ENCODE peak calls at places on chromosomes 13 and 19, in seven cellular contexts. Y is HCT116, W is SK-N-SH, L is K562, X is H1, K is HepG2, R is GM12878. N is an unnamed sample. For H3K36me3, the result is how much of the 10 kb centered on the place peaks cover.

GRCh38 chr13:105732946-105733529 is 802.4 kb downstream of the EFNB2 start:
- DNase-seq in Y (no peak), W (no peak), L (no peak), X (no peak), K (no peak), R (no peak), N (no peak)

GRCh38 chr19:5889288-5889971 is 14.2 kb downstream of the NDUFA11 start:
- DNase-seq in Y (no peak), W (peak), L (no peak), X (no peak), K (no peak), R (no peak), N (no peak)

GRCh38 chr13:35953537-35954206 is 177.5 kb downstream of the DCLK1 start:
- DNase-seq in Y (peak), W (peak), L (peak), X (peak), K (peak), R (no peak), N (peak)

GRCh38 chr19:14156122-14156521 is 19.7 kb upstream of the ASF1B start:
- DNase-seq in Y (no peak), W (no peak), L (no peak), X (no peak), K (no peak), R (no peak), N (no peak)

GRCh38 chr13:46554971-46555370 is 2.0 kb downstream of the LRCH1 start:
- DNase-seq in Y (no peak), W (no peak), L (no peak), X (no peak), K (no peak), R (no peak), N (no peak)

GRCh38 chr19:7618771-7619510 is 10.4 kb downstream of the XAB2 start:
- DNase-seq in Y (no peak), W (peak), L (no peak), X (no peak), K (no peak), R (no peak), N (no peak)

GRCh38 chr19:9910625-9911024 is 25.7 kb downstream of the OLFM2 start:
- DNase-seq in Y (no peak), W (no peak), L (no peak), X (no peak), K (no peak), R (no peak), N (no peak)

GRCh38 chr19:15297416-15298224 is 34.7 kb downstream of the BRD4 start:
- DNase-seq in Y (peak), W (no peak), L (peak), X (no peak), K (peak), R (no peak), N (no peak)

GRCh38 chr13:107466326-107466725 is 749.0 kb downstream of the LIG4 start:
- DNase-seq in Y (no peak), W (no peak), L (no peak), X (no peak), K (no peak), R (no peak), N (peak)

GRCh38 chr19:39052846-39053245 is 20.5 kb upstream of the FBXO27 start:
- DNase-seq in Y (no peak), W (no peak), L (no peak), X (no peak), K (no peak), R (no peak), N (no peak)

GRCh38 chr19:16849168-16849567 is 20.0 kb downstream of the SIN3B start:
- DNase-seq in Y (no peak), W (no peak), L (no peak), X (no peak), K (no peak), R (no peak), N (no peak)

GRCh38 chr13:24802074-24802473 is 38.1 kb downstream of the RNF17 start:
- DNase-seq in Y (no peak), W (no peak), L (peak), X (no peak), K (no peak), R (no peak), N (no peak)

GRCh38 chr19:45667620-45668341 is at the start of gene GIPR:
- DNase-seq in Y (peak), W (peak), L (peak), X (peak), K (peak), R (no peak), N (no peak)

GRCh38 chr13:36096411-36097184 is 34.6 kb downstream of the DCLK1 start:
- DNase-seq in Y (no peak), W (no peak), L (no peak), X (no peak), K (no peak), R (no peak), N (no peak)

GRCh38 chr13:77701305-77701704 is 3.8 kb downstream of the SLAIN1 start:
- DNase-seq in Y (no peak), W (no peak), L (no peak), X (no peak), K (no peak), R (no peak), N (no peak)

GRCh38 chr13:99313473-99313872 is 6.3 kb upstream of the GPR183 start:
- DNase-seq in Y (no peak), W (no peak), L (no peak), X (no peak), K (no peak), R (no peak), N (no peak)

GRCh38 chr19:3687774-3688706 is 12.2 kb downstream of the PIP5K1C start:
- DNase-seq in Y (no peak), W (no peak), L (no peak), X (no peak), K (peak), R (no peak), N (no peak)

GRCh38 chr13:97310809-97311436 is 88.8 kb downstream of the MBNL2 start:
- DNase-seq in Y (no peak), W (peak), L (no peak), X (no peak), K (no peak), R (no peak), N (no peak)

GRCh38 chr19:10766049-10766623 is 48.3 kb downstream of the DNM2 start:
- DNase-seq in Y (no peak), W (no peak), L (no peak), X (no peak), K (no peak), R (no peak), N (no peak)

GRCh38 chr19:20066861-20067260 is 10.9 kb upstream of the ZNF90 start:
- DNase-seq in Y (no peak), W (no peak), L (no peak), X (no peak), K (no peak), R (no peak), N (no peak)

GRCh38 chr13:21998279-21998678 is 327.4 kb downstream of the FGF9 start:
- DNase-seq in Y (no peak), W (no peak), L (no peak), X (no peak), K (peak), R (no peak), N (no peak)

GRCh38 chr19:33248553-33248953 is 22.9 kb upstream of the SLC7A10 start:
- DNase-seq in Y (no peak), W (no peak), L (no peak), X (no peak), K (peak), R (no peak), N (no peak)

GRCh38 chr19:45087531-45087930 is 5.4 kb upstream of the PPP1R37 start:
- DNase-seq in Y (no peak), W (no peak), L (no peak), X (no peak), K (no peak), R (no peak), N (no peak)

GRCh38 chr19:13060964-13061927 is 41.4 kb downstream of the LYL1 start:
- DNase-seq in Y (peak), W (peak), L (peak), X (peak), K (peak), R (peak), N (peak)

GRCh38 chr13:77375554-77375953 is 48.7 kb upstream of the MYCBP2 start:
- DNase-seq in Y (no peak), W (no peak), L (no peak), X (no peak), K (no peak), R (no peak), N (no peak)

GRCh38 chr13:110453767-110454166 is 107.8 kb downstream of the RAB20 start:
- DNase-seq in Y (no peak), W (no peak), L (no peak), X (no peak), K (no peak), R (no peak), N (no peak)

GRCh38 chr13:110454227-110454859 is 107.2 kb downstream of the RAB20 start:
- DNase-seq in Y (no peak), W (no peak), L (no peak), X (no peak), K (no peak), R (no peak), N (no peak)

GRCh38 chr13:110455444-110455843 is 106.1 kb downstream of the RAB20 start:
- DNase-seq in Y (no peak), W (no peak), L (no peak), X (no peak), K (no peak), R (no peak), N (no peak)

GRCh38 chr13:110455941-110456340 is 105.6 kb downstream of the RAB20 start:
- DNase-seq in Y (peak), W (peak), L (peak), X (peak), K (peak), R (no peak), N (peak)

GRCh38 chr13:110454956-110455355 is 106.6 kb downstream of the RAB20 start:
- DNase-seq in Y (no peak), W (no peak), L (no peak), X (no peak), K (no peak), R (no peak), N (no peak)
- H3K36me3 ChIP-seq in Y (under half), W (under half), L (under half), X (under half), K (under half), R (under half), N (half or more)

DNA sequence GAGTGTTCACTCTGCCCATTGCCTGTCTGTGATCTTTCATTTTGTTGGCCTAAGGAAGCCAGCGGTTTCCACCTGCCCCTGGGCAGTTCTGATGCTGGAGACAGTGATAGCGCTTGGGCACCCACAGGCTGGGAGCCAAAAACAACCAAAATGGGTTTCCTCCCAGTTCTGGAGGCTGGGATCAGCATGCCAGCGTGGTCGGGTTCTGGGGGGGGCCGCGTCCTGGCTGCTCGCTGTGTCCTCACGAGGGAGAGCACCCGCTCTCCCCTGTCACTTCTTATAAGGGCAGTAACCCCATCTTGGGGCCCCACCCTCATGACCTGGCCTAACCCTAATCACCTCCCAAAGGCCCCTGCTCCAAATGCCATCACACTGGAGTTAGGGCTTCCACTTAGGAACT is 67.9 kb downstream of the RAB20 start:
- DNase-seq in Y (no peak), W (no peak), L (no peak), X (no peak), K (no peak), R (no peak), N (no peak)
- H3K9ac ChIP-seq in Y (no peak), W (no peak), L (no peak), X (no peak), K (no peak), R (no peak), N (no peak)

GRCh38 chr19:43465468-43466120 is at the start of gene LYPD3:
- DNase-seq in Y (peak), W (no peak), L (no peak), X (peak), K (no peak), R (no peak), N (no peak)
- TF ChIP-seq YY1 in Y (no peak), W (no peak), L (no peak), X (no peak), K (no peak), R (no peak), N (no peak)

DNA sequence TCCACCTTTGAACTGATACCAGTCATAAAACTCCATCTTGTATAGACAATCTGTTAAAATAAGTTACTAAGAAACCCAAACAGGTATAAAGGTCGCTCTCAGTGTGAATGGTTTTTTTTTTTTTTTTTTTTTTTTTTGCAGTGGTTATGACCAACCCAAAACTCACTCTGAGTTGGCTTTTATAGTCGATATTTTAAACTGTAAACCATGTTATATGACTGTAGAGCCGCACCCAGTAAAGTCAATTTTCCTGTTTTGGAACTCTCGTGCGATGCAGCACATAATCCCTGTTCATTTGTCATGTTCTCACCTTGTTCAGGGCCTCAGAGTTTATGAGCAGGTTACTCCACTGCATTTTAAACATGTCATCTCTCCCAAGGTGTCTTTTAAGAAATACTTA is 112.4 kb downstream of the KLF5 start:
- DNase-seq in Y (no peak), W (no peak), L (no peak), X (no peak), K (no peak), R (no peak), N (no peak)
- H3K36me3 ChIP-seq in Y (under half), W (under half), L (under half), X (under half), K (under half), R (under half), N (under half)